ENCODE peak calls at places on chromosome X, in four cellular contexts. One of them, this sample, is unnamed.

GRCh38 chrX:54794004-54794403 is 4.1 kb downstream of the ITIH6 start:
- DNase-seq in endothelial cell: no peak
- DNase-seq in colonic mucosa: no peak
- DNase-seq in A549: no peak
- DNase-seq in this sample: no peak

GRCh38 chrX:55754861-55755294 is 37.3 kb downstream of the RRAGB start:
- DNase-seq in endothelial cell: no peak
- DNase-seq in A549: no peak
- DNase-seq in colonic mucosa: no peak
- DNase-seq in this sample: no peak

GRCh38 chrX:7139202-7140081 is 8.1 kb upstream of the STS start:
- DNase-seq in A549: no peak
- DNase-seq in colonic mucosa: no peak
- DNase-seq in endothelial cell: no peak
- DNase-seq in this sample: no peak

GRCh38 chrX:83008415-83008814 is 499.7 kb upstream of the POU3F4 start:
- DNase-seq in endothelial cell: no peak
- DNase-seq in A549: no peak
- DNase-seq in colonic mucosa: no peak
- DNase-seq in this sample: no peak

GRCh38 chrX:29762006-29762405 is 453.4 kb upstream of the MAGEB2 start:
- DNase-seq in colonic mucosa: no peak
- DNase-seq in A549: no peak
- DNase-seq in endothelial cell: no peak
- DNase-seq in this sample: no peak

GRCh38 chrX:141176586-141177451 is at the start of gene LDOC1:
- DNase-seq in A549: peak
- DNase-seq in endothelial cell: peak
- DNase-seq in colonic mucosa: peak
- DNase-seq in this sample: peak

GRCh38 chrX:49860867-49861535 is 18.3 kb upstream of the USP27X start:
- DNase-seq in endothelial cell: no peak
- DNase-seq in colonic mucosa: no peak
- DNase-seq in A549: no peak
- DNase-seq in this sample: no peak

GRCh38 chrX:126770179-126770578 is 49.4 kb upstream of the PRR32 start:
- DNase-seq in colonic mucosa: no peak
- DNase-seq in endothelial cell: peak
- DNase-seq in A549: peak
- DNase-seq in this sample: no peak

GRCh38 chrX:103628386-103629290 is at the start of gene TCEAL1:
- DNase-seq in endothelial cell: peak
- DNase-seq in colonic mucosa: peak
- DNase-seq in A549: no peak
- DNase-seq in this sample: peak

GRCh38 chrX:2351321-2351720 is 149.5 kb downstream of the DHRSX start:
- DNase-seq in colonic mucosa: no peak
- DNase-seq in endothelial cell: no peak
- DNase-seq in A549: peak
- DNase-seq in this sample: no peak

GRCh38 chrX:41086627-41086932 is 1.3 kb downstream of the USP9X start:
- DNase-seq in endothelial cell: peak
- DNase-seq in colonic mucosa: no peak
- DNase-seq in A549: peak
- DNase-seq in this sample: no peak

GRCh38 chrX:150649096-150649870 is 43.9 kb upstream of the MTMR1 start:
- DNase-seq in endothelial cell: no peak
- DNase-seq in colonic mucosa: no peak
- DNase-seq in A549: no peak
- DNase-seq in this sample: no peak

GRCh38 chrX:149286940-149287349 is 218.2 kb downstream of the IDS start:
- DNase-seq in A549: peak
- DNase-seq in endothelial cell: peak
- DNase-seq in colonic mucosa: peak
- DNase-seq in this sample: peak

GRCh38 chrX:1453390-1453783 is 678 bp upstream of the ASMTL start:
- DNase-seq in colonic mucosa: no peak
- DNase-seq in endothelial cell: no peak
- DNase-seq in A549: peak
- DNase-seq in this sample: no peak

GRCh38 chrX:84441143-84441542 is 61.1 kb downstream of the HDX start:
- DNase-seq in endothelial cell: no peak
- DNase-seq in A549: no peak
- DNase-seq in colonic mucosa: no peak
- DNase-seq in this sample: no peak

GRCh38 chrX:130247996-130248395 is 20.7 kb downstream of the ZNF280C start:
- DNase-seq in endothelial cell: no peak
- DNase-seq in A549: no peak
- DNase-seq in colonic mucosa: no peak
- DNase-seq in this sample: no peak

GRCh38 chrX:71533850-71534515 is 1.1 kb downstream of the OGT start:
- DNase-seq in A549: peak
- DNase-seq in colonic mucosa: peak
- DNase-seq in endothelial cell: peak
- DNase-seq in this sample: peak

GRCh38 chrX:586351-586750 is 44.2 kb upstream of the SHOX start:
- DNase-seq in endothelial cell: no peak
- DNase-seq in colonic mucosa: no peak
- DNase-seq in A549: no peak
- DNase-seq in this sample: no peak

DNA sequence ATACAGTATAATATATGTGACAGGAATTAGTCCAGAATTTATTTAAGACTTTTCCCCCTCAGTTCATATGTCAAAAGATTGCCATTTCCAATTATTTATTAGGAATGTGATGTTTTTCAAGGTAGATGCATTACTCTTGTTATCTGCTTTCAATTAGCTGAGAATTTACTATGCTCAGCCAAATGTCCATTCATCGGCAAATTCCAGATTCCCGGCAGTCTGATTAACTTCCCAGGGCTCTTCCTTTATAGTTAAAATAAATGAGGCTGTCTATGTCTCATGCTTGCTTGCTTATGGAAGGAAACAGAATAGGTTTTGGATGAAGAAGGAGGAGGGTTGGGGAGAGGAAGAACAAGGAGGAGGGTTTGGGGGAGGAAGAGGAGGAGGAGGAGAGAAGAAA is 115.6 kb upstream of the NDP start:
- DNase-seq in A549: no peak
- DNase-seq in colonic mucosa: no peak
- DNase-seq in endothelial cell: no peak
- DNase-seq in this sample: no peak
- TF ChIP-seq CTCF in A549: no peak
- TF ChIP-seq CTCF in colonic mucosa: no peak
- TF ChIP-seq CTCF in endothelial cell: no peak
- TF ChIP-seq CTCF in this sample: no peak

GRCh38 chrX:77548751-77549150 is 101.6 kb downstream of the FGF16 start:
- DNase-seq in colonic mucosa: no peak
- DNase-seq in A549: no peak
- DNase-seq in endothelial cell: no peak
- DNase-seq in this sample: no peak
- TF ChIP-seq CTCF in colonic mucosa: no peak
- TF ChIP-seq CTCF in A549: no peak
- TF ChIP-seq CTCF in endothelial cell: no peak
- TF ChIP-seq CTCF in this sample: no peak

GRCh38 chrX:120378570-120378969 is 16.7 kb downstream of the ATP1B4 start:
- DNase-seq in endothelial cell: no peak
- DNase-seq in A549: no peak
- DNase-seq in colonic mucosa: no peak
- DNase-seq in this sample: no peak

GRCh38 chrX:120377179-120377578 is 15.3 kb downstream of the ATP1B4 start:
- DNase-seq in endothelial cell: no peak
- DNase-seq in colonic mucosa: no peak
- DNase-seq in A549: no peak
- DNase-seq in this sample: no peak

GRCh38 chrX:120380699-120381098 is 18.8 kb downstream of the ATP1B4 start:
- DNase-seq in endothelial cell: peak
- DNase-seq in A549: peak
- DNase-seq in colonic mucosa: no peak
- DNase-seq in this sample: no peak
- TF ChIP-seq CTCF in endothelial cell: no peak
- TF ChIP-seq CTCF in A549: peak
- TF ChIP-seq CTCF in colonic mucosa: no peak
- TF ChIP-seq CTCF in this sample: no peak

DNA sequence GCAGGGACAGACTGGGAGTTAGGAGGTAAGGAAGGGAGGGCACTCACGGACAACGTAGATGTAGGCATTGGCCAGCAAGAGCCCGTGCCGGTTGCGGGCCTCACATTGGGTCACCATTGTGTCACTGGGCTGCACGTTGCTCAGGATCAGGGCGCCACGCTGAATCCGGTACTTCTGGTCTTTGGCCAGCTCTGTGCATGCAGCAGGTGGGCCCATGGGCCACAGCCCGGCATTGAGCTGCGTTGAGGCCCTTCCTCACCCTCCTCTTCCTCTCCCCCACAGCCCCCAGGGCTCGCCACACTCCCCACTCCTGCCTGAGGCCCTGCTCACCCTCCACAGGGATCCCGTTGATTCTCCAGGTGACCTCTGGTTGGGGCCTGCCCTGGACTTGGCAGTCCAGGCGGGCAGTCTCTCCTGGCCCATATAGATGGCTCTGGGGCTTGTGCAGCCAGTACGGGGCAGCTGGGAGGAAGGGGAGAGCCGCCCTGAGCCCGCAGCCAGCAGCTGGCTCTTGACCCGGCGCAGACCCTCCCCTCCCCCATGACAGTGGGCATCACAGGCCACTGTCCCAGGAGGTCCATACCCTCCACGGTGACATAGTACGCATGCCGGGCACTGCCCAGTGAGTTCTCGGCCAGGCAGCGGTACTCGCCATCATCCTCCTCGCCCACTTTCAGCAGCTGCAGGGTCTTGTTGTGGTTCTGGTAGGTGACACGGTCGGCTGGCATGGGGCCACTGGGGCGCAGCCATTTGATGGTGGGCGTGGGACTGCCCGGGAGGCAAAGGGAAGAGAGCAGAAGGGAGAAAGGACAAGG is 16.3 kb downstream of the L1CAM start:
- DNase-seq in colonic mucosa: no peak
- DNase-seq in endothelial cell: no peak
- DNase-seq in A549: no peak
- DNase-seq in this sample: no peak
- TF ChIP-seq CTCF in colonic mucosa: no peak
- TF ChIP-seq CTCF in endothelial cell: no peak
- TF ChIP-seq CTCF in A549: no peak
- TF ChIP-seq CTCF in this sample: no peak

GRCh38 chrX:64229145-64229544 is 1.3 kb downstream of the ASB12 start:
- DNase-seq in A549: no peak
- DNase-seq in endothelial cell: no peak
- DNase-seq in colonic mucosa: no peak
- DNase-seq in this sample: no peak
- TF ChIP-seq CTCF in A549: no peak
- TF ChIP-seq CTCF in endothelial cell: no peak
- TF ChIP-seq CTCF in colonic mucosa: no peak
- TF ChIP-seq CTCF in this sample: no peak

DNA sequence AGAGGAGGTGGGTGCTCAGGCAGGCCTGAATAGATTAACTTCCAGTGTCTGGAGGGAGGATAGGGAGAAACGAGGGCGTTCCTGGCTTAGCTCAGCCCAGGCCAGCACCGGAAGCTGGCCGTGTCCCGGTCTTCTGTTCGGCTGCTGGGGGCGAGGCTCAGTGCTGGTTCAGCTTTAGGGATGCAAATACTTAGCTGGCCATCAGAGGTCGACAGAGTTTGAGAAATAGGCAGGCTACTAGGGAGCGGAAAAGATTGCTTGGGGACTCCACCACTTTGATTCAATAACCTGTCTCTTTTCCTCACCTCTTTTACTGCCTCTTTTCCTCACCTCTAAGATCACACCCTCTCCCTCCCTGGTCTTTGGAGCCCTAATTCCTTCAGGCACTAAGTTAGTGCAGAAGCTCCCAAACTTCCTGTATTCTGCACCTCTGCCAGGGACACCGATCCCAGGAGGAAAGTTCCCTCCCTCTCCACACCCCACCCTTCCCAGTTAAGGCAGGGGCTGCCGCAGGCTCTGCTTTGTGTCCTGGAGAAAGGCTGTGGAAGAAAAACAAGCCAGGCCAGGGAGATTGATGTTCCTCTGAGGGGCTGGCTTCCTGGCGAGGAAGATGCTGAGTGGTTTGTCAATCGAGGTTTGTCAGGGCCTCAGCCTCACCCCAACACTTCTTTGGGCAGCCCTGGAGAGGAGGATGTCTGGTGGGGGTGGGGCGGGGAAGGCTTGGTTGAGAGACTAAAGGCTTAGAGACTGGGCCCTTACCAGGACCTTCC is 6.0 kb upstream of the EFNB1 start:
- DNase-seq in endothelial cell: peak
- DNase-seq in A549: peak
- DNase-seq in colonic mucosa: no peak
- DNase-seq in this sample: peak
- TF ChIP-seq CTCF in endothelial cell: no peak
- TF ChIP-seq CTCF in A549: peak
- TF ChIP-seq CTCF in colonic mucosa: peak
- TF ChIP-seq CTCF in this sample: peak

GRCh38 chrX:24990585-24990984 is 25.2 kb downstream of the ARX start:
- DNase-seq in endothelial cell: no peak
- DNase-seq in A549: no peak
- DNase-seq in colonic mucosa: no peak
- DNase-seq in this sample: no peak
- TF ChIP-seq CTCF in endothelial cell: no peak
- TF ChIP-seq CTCF in A549: peak
- TF ChIP-seq CTCF in colonic mucosa: no peak
- TF ChIP-seq CTCF in this sample: no peak

DNA sequence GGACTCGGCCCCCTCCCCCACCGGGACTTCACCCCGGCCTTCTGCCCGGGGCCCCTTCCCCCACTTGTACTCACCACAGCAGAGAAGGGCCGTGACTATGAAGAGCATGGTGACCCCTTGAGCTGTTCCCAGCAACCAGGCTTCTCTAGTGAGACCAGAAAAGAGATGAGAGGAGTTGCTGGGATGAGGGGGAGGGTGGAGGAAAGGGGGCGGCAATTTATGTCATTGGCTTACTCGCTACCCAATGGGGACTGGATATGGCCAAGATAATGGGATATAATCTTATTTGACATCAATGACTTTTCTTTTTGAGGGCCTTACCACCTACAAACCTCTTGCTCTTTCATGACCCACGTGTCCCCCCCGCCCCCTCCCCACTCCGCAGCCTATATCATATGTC is 9.9 kb downstream of the IGSF1 start:
- DNase-seq in colonic mucosa: no peak
- DNase-seq in A549: no peak
- DNase-seq in endothelial cell: no peak
- DNase-seq in this sample: no peak
- TF ChIP-seq CTCF in colonic mucosa: no peak
- TF ChIP-seq CTCF in A549: no peak
- TF ChIP-seq CTCF in endothelial cell: no peak
- TF ChIP-seq CTCF in this sample: no peak

GRCh38 chrX:110320588-110320987 is 2.7 kb upstream of the AMMECR1 start:
- DNase-seq in colonic mucosa: no peak
- DNase-seq in endothelial cell: no peak
- DNase-seq in A549: no peak
- DNase-seq in this sample: no peak
- TF ChIP-seq CTCF in colonic mucosa: no peak
- TF ChIP-seq CTCF in endothelial cell: no peak
- TF ChIP-seq CTCF in A549: no peak
- TF ChIP-seq CTCF in this sample: no peak